ENCODE peak calls at places on chromosomes 7 and 10, in seven cellular contexts. One of them, this sample, is unnamed.

GRCh38 chr10:114544045-114544659 is 113.9 kb downstream of the ABLIM1 start:
- DNase-seq in K562: no peak
- DNase-seq in GM12878: peak
- DNase-seq in SK-N-SH: no peak
- DNase-seq in HepG2: no peak
- DNase-seq in HCT116: no peak
- DNase-seq in H1: no peak
- DNase-seq in this sample: no peak

GRCh38 chr10:124003481-124004371 is 89.7 kb downstream of the CHST15 start:
- DNase-seq in K562: no peak
- DNase-seq in GM12878: no peak
- DNase-seq in SK-N-SH: peak
- DNase-seq in HepG2: no peak
- DNase-seq in HCT116: no peak
- DNase-seq in H1: no peak
- DNase-seq in this sample: no peak

GRCh38 chr7:132836746-132837145 is 245.1 kb downstream of the CHCHD3 start:
- DNase-seq in K562: no peak
- DNase-seq in GM12878: no peak
- DNase-seq in SK-N-SH: no peak
- DNase-seq in HepG2: no peak
- DNase-seq in HCT116: no peak
- DNase-seq in H1: no peak
- DNase-seq in this sample: no peak

GRCh38 chr10:103708627-103709288 is 146.6 kb downstream of the SH3PXD2A start:
- DNase-seq in K562: no peak
- DNase-seq in GM12878: no peak
- DNase-seq in SK-N-SH: peak
- DNase-seq in HepG2: no peak
- DNase-seq in HCT116: no peak
- DNase-seq in H1: no peak
- DNase-seq in this sample: no peak

GRCh38 chr7:156219307-156220077 is 407.2 kb upstream of the SHH start:
- DNase-seq in K562: no peak
- DNase-seq in GM12878: no peak
- DNase-seq in SK-N-SH: no peak
- DNase-seq in HepG2: no peak
- DNase-seq in HCT116: no peak
- DNase-seq in H1: no peak
- DNase-seq in this sample: no peak

GRCh38 chr10:538895-539294 is 150.6 kb downstream of the DIP2C start:
- DNase-seq in K562: no peak
- DNase-seq in GM12878: no peak
- DNase-seq in SK-N-SH: no peak
- DNase-seq in HepG2: no peak
- DNase-seq in HCT116: no peak
- DNase-seq in H1: no peak
- DNase-seq in this sample: no peak

GRCh38 chr10:36559412-36559811 is 566.0 kb upstream of the ANKRD30A start:
- DNase-seq in K562: no peak
- DNase-seq in GM12878: no peak
- DNase-seq in SK-N-SH: no peak
- DNase-seq in HepG2: no peak
- DNase-seq in HCT116: no peak
- DNase-seq in H1: no peak
- DNase-seq in this sample: no peak

GRCh38 chr10:25453619-25454018 is 278.8 kb downstream of the GPR158 start:
- DNase-seq in K562: no peak
- DNase-seq in GM12878: no peak
- DNase-seq in SK-N-SH: no peak
- DNase-seq in HepG2: no peak
- DNase-seq in HCT116: no peak
- DNase-seq in H1: no peak
- DNase-seq in this sample: no peak

GRCh38 chr7:80392229-80393169 is 119.4 kb downstream of the GNAT3 start:
- DNase-seq in K562: no peak
- DNase-seq in GM12878: no peak
- DNase-seq in SK-N-SH: peak
- DNase-seq in HepG2: peak
- DNase-seq in HCT116: peak
- DNase-seq in H1: no peak
- DNase-seq in this sample: peak

GRCh38 chr10:95276367-95277200 is 14.2 kb downstream of the PDLIM1 start:
- DNase-seq in K562: no peak
- DNase-seq in GM12878: no peak
- DNase-seq in SK-N-SH: no peak
- DNase-seq in HepG2: no peak
- DNase-seq in HCT116: no peak
- DNase-seq in H1: no peak
- DNase-seq in this sample: no peak

GRCh38 chr10:89091501-89091900 is 100.9 kb downstream of the FAS start:
- DNase-seq in K562: no peak
- DNase-seq in GM12878: no peak
- DNase-seq in SK-N-SH: no peak
- DNase-seq in HepG2: no peak
- DNase-seq in HCT116: no peak
- DNase-seq in H1: no peak
- DNase-seq in this sample: no peak

DNA sequence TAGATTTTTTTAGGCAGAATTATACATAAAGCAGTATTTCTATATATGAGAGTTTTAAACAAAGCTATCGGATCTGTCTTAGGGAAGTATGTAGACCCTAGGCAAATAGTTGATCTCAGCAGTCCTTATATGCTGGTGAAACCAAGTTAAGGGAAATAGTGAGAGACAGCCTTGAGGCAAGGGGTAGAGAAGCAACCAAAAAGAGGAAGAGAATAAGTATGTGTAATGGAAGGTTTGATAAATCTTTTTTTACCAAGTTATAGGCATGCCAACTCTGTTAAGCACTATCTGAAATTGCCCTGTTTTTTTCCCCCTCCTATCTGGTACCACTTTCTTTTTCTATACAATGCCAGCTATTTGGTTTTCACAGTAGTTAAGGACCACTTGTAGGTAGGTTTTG is 19.9 kb downstream of the SPAG6 start:
- DNase-seq in K562: no peak
- DNase-seq in GM12878: no peak
- DNase-seq in SK-N-SH: no peak
- DNase-seq in HepG2: no peak
- DNase-seq in HCT116: no peak
- DNase-seq in H1: no peak
- DNase-seq in this sample: no peak
- TF ChIP-seq JUND in K562: no peak
- TF ChIP-seq JUND in GM12878: no peak
- TF ChIP-seq JUND in SK-N-SH: no peak
- TF ChIP-seq JUND in HepG2: no peak
- TF ChIP-seq JUND in HCT116: no peak
- TF ChIP-seq JUND in H1: no peak
- TF ChIP-seq JUND in this sample: no peak

GRCh38 chr10:106043833-106044232 is 1120.7 kb downstream of the SORCS1 start:
- DNase-seq in K562: no peak
- DNase-seq in GM12878: no peak
- DNase-seq in SK-N-SH: no peak
- DNase-seq in HepG2: no peak
- DNase-seq in HCT116: no peak
- DNase-seq in H1: no peak
- DNase-seq in this sample: no peak

GRCh38 chr10:106033065-106033464 is 1131.4 kb downstream of the SORCS1 start:
- DNase-seq in K562: no peak
- DNase-seq in GM12878: no peak
- DNase-seq in SK-N-SH: no peak
- DNase-seq in HepG2: no peak
- DNase-seq in HCT116: no peak
- DNase-seq in H1: no peak
- DNase-seq in this sample: no peak

DNA sequence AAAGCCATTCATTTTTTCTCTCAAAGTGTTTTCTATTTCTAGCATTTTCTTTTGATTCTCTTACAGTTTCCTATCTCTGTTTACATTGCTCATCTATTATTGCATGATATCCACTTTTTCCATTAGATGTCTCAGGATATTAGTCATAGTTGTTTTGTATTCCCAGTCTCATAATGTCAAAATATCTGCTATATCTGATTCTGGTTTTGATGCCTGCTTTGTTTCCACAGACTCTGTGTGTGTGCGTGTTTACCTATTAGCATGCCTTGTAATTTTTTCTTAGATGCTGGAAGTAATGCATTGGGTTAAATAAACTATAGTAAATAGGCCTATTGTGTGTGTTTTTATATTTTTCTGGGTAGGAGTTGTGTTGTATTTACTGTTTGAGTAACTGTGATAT is 1126.3 kb downstream of the SORCS1 start:
- DNase-seq in K562: no peak
- DNase-seq in GM12878: no peak
- DNase-seq in SK-N-SH: no peak
- DNase-seq in HepG2: no peak
- DNase-seq in HCT116: no peak
- DNase-seq in H1: no peak
- DNase-seq in this sample: no peak
- TF ChIP-seq JUND in K562: no peak
- TF ChIP-seq JUND in GM12878: no peak
- TF ChIP-seq JUND in SK-N-SH: no peak
- TF ChIP-seq JUND in HepG2: no peak
- TF ChIP-seq JUND in HCT116: no peak
- TF ChIP-seq JUND in H1: no peak
- TF ChIP-seq JUND in this sample: no peak

GRCh38 chr7:158649279-158649678 is 55.3 kb downstream of the NCAPG2 start:
- DNase-seq in K562: peak
- DNase-seq in GM12878: no peak
- DNase-seq in SK-N-SH: peak
- DNase-seq in HepG2: peak
- DNase-seq in HCT116: no peak
- DNase-seq in H1: no peak
- DNase-seq in this sample: no peak
- TF ChIP-seq JUND in K562: no peak
- TF ChIP-seq JUND in GM12878: no peak
- TF ChIP-seq JUND in SK-N-SH: peak
- TF ChIP-seq JUND in HepG2: no peak
- TF ChIP-seq JUND in HCT116: no peak
- TF ChIP-seq JUND in H1: no peak
- TF ChIP-seq JUND in this sample: no peak

GRCh38 chr10:48606530-48607355 is 1.9 kb upstream of the ARHGAP22 start:
- DNase-seq in K562: no peak
- DNase-seq in GM12878: no peak
- DNase-seq in SK-N-SH: no peak
- DNase-seq in HepG2: no peak
- DNase-seq in HCT116: no peak
- DNase-seq in H1: no peak
- DNase-seq in this sample: no peak
- TF ChIP-seq JUND in K562: no peak
- TF ChIP-seq JUND in GM12878: no peak
- TF ChIP-seq JUND in SK-N-SH: peak
- TF ChIP-seq JUND in HepG2: no peak
- TF ChIP-seq JUND in HCT116: no peak
- TF ChIP-seq JUND in H1: no peak
- TF ChIP-seq JUND in this sample: no peak

This sample was measured in T47D.